ENCODE peak calls at places on chromosomes 1 and 21, in seven cellular contexts. E is uterus, K is gastrocnemius medialis, Q is aorta, A is tibial nerve, Y is prostate gland, T is neuronal stem cell. P is an unnamed sample.

GRCh38 chr1:77014396-77014795 is 147.1 kb downstream of the ST6GALNAC5 start:
- DNase-seq in E (no peak), K (no peak), Q (no peak), A (no peak), Y (no peak), T (no peak), P (no peak)

GRCh38 chr1:112954945-112955677 is 885 bp downstream of the SLC16A1 start:
- DNase-seq in E (peak; percentile 47), K (peak; percentile 77), Q (peak; percentile 85), A (peak; percentile 7), Y (peak; percentile 20), T (peak; percentile 61), P (peak; percentile 74)

GRCh38 chr1:2231667-2232254 is 3.6 kb downstream of the SKI start:
- DNase-seq in E (peak; percentile 87), K (peak; percentile 78), Q (peak; percentile 95), A (peak; percentile 89), Y (peak; percentile 76), T (no peak), P (peak; percentile 91)

GRCh38 chr21:39613029-39613934 is 542 bp downstream of the B3GALT5 start:
- DNase-seq in E (no peak), K (no peak), Q (no peak), A (no peak), Y (no peak), T (no peak), P (no peak)

GRCh38 chr1:57736940-57737339 is 313.1 kb upstream of the DAB1 start:
- DNase-seq in E (no peak), K (no peak), Q (no peak), A (no peak), Y (no peak), T (no peak), P (no peak)

GRCh38 chr1:227785094-227785811 is 30.2 kb upstream of the PRSS38 start:
- DNase-seq in E (no peak), K (no peak), Q (no peak), A (no peak), Y (no peak), T (no peak), P (no peak)

GRCh38 chr1:35115459-35116383 is 36.5 kb downstream of the ZMYM1 start:
- DNase-seq in E (no peak), K (no peak), Q (no peak), A (no peak), Y (no peak), T (no peak), P (no peak)

GRCh38 chr1:5601516-5601915 is 390.7 kb downstream of the NPHP4 start:
- DNase-seq in E (no peak), K (no peak), Q (no peak), A (no peak), Y (no peak), T (no peak), P (no peak)

GRCh38 chr21:28781602-28782274 is 210.9 kb downstream of the LTN1 start:
- DNase-seq in E (no peak), K (no peak), Q (no peak), A (no peak), Y (no peak), T (no peak), P (no peak)

GRCh38 chr21:33899199-33899598 is 16.4 kb downstream of the ATP5PO start:
- DNase-seq in E (no peak), K (no peak), Q (no peak), A (no peak), Y (no peak), T (no peak), P (no peak)

GRCh38 chr1:39165049-39165448 is 39.4 kb upstream of the MACF1 start:
- DNase-seq in E (no peak), K (no peak), Q (no peak), A (no peak), Y (no peak), T (no peak), P (no peak)

GRCh38 chr1:39167632-39168209 is 36.8 kb upstream of the MACF1 start:
- DNase-seq in E (no peak), K (no peak), Q (no peak), A (no peak), Y (no peak), T (no peak), P (peak; percentile 50)

GRCh38 chr1:39163469-39163868 is 41.0 kb upstream of the MACF1 start:
- DNase-seq in E (no peak), K (no peak), Q (no peak), A (no peak), Y (no peak), T (no peak), P (no peak)

GRCh38 chr1:39164256-39164655 is 40.2 kb upstream of the MACF1 start:
- DNase-seq in E (no peak), K (no peak), Q (no peak), A (no peak), Y (no peak), T (no peak), P (no peak)

GRCh38 chr1:39165488-39165887 is 39.0 kb upstream of the MACF1 start:
- DNase-seq in E (no peak), K (no peak), Q (no peak), A (no peak), Y (no peak), T (no peak), P (no peak)
- H3K4me1 ChIP-seq in E (no peaks in the 10 kb centered on the region), K (peaks cover 47% of the 10 kb centered on the region), Q (peaks cover 16% of the 10 kb centered on the region), A (peaks cover 7% of the 10 kb centered on the region), Y (peaks cover 2% of the 10 kb centered on the region), T (peaks cover 13% of the 10 kb centered on the region), P (peaks cover 50% of the 10 kb centered on the region)

GRCh38 chr1:200966934-200967333 is 56.6 kb downstream of the KIF21B start:
- DNase-seq in E (no peak), K (no peak), Q (no peak), A (no peak), Y (no peak), T (no peak), P (peak; percentile 20)

GRCh38 chr1:200969726-200970521 is 53.6 kb downstream of the KIF21B start:
- DNase-seq in E (no peak), K (no peak), Q (no peak), A (no peak), Y (no peak), T (no peak), P (no peak)

GRCh38 chr1:200965111-200965510 is 58.4 kb downstream of the KIF21B start:
- DNase-seq in E (no peak), K (no peak), Q (no peak), A (no peak), Y (no peak), T (no peak), P (peak; percentile 4)

GRCh38 chr1:200968469-200969410 is 54.8 kb downstream of the KIF21B start:
- DNase-seq in E (no peak), K (no peak), Q (no peak), A (no peak), Y (no peak), T (no peak), P (no peak)

DNA sequence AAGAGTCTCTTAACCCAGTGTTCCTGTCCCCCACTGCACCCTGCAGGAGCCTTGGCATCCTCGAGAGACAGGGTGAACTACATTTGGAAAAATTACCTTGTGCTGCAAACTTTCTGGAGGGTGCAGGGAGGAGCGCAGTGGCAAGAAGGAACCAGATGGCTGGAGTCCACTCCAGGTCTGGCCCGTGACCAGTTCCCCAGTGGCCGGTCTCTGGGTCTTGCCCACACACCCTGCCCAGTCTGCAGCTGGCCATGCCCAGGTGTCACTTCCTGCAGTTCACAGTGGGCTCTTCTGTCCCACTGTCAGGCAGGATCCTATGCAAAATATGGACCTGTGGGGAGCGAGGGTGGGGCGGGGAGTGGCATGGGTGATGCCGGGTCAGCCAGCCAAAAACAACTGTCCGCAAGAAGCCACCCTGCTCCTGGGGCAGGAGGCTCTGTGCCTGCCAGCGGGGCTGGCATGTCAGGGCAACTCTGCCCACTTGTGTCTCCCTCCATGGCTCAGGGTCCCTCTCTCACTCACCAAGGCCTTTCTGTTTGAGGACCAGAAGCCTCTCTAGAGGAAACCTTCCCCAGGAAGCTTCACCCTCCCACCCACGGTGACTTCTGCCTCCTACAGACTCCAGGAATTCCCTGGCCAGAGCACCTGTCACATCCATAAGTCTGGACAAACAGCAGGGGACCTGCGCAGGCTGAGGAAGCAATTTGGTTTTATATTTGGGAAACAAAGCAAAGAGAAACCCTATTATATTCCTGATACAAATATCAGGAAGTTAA is 55.6 kb downstream of the KIF21B start:
- DNase-seq in E (no peak), K (no peak), Q (no peak), A (no peak), Y (no peak), T (no peak), P (no peak)
- H3K27ac ChIP-seq in E (no peak overlapping the region), K (no peak overlapping the region), Q (no peak overlapping the region), A (no peak overlapping the region), Y (no peak overlapping the region), T (no peak overlapping the region), P (no peak overlapping the region)

GRCh38 chr1:82227286-82227685 is 426.6 kb downstream of the ADGRL2 start:
- DNase-seq in E (no peak), K (no peak), Q (no peak), A (peak; percentile 8), Y (no peak), T (no peak), P (no peak)
- H3K9me3 ChIP-seq in E (no peaks in the 10 kb centered on the region), K (no peaks in the 10 kb centered on the region), Q (no peaks in the 10 kb centered on the region), A (no peaks in the 10 kb centered on the region), Y (no peaks in the 10 kb centered on the region), T (no peaks in the 10 kb centered on the region), P (no peaks in the 10 kb centered on the region)

DNA sequence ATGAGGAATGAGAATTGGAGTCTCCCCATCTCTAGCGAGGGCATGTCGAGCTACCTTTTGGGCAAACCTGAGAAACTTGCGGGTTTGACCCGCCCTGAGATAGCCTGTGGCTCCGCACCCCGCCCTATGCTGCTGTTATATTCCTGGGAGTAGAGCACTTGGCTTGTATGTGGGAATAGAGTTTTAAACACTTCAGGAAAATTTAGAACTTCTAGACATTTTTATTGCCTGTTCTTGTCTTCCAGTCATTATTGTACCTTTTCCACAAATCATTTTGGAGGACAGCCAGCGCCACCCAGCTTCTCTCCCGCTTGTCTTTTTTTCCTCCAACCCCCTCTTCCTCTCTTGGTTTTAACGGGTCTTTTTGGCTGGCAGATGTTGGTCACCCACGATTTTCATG is 739 bp downstream of the GNPAT start:
- DNase-seq in E (no peak), K (no peak), Q (no peak), A (peak; percentile 7), Y (peak; percentile 15), T (no peak), P (no peak)
- H3K4me1 ChIP-seq in E (no peaks in the 10 kb centered on the region), K (peaks cover 46% of the 10 kb centered on the region), Q (peaks cover 2% of the 10 kb centered on the region), A (peaks cover 55% of the 10 kb centered on the region), Y (no peaks in the 10 kb centered on the region), T (peaks cover 3% of the 10 kb centered on the region), P (peaks cover 40% of the 10 kb centered on the region)

GRCh38 chr1:206513312-206514111 is 6.2 kb downstream of the RASSF5 start:
- DNase-seq in E (peak; percentile 77), K (peak; percentile 47), Q (peak; percentile 90), A (peak; percentile 86), Y (peak; percentile 64), T (no peak), P (peak; percentile 77)
- H3K27ac ChIP-seq in E (peak overlapping the region; percentile 57), K (no peak overlapping the region), Q (no peak overlapping the region), A (peak overlapping the region; percentile 82), Y (peak overlapping the region; percentile 61), T (no peak overlapping the region), P (peak overlapping the region; percentile 75)

GRCh38 chr21:37398697-37399096 is 32.1 kb downstream of the DYRK1A start:
- DNase-seq in E (no peak), K (no peak), Q (no peak), A (no peak), Y (no peak), T (no peak), P (no peak)
- H3K9me3 ChIP-seq in E (no peaks in the 10 kb centered on the region), K (no peaks in the 10 kb centered on the region), Q (no peaks in the 10 kb centered on the region), A (no peaks in the 10 kb centered on the region), Y (no peaks in the 10 kb centered on the region), T (no peaks in the 10 kb centered on the region), P (peaks cover 9% of the 10 kb centered on the region)